ENCODE peak calls at places on chromosomes 1 and 21, in six cellular contexts. One of them, this sample, is unnamed.

GRCh38 chr1:234611799-234612351 is 1.9 kb upstream of the IRF2BP2 start:
- DNase-seq in NCI-H1092: no peak
- DNase-seq in neural crest cell: no peak
- DNase-seq in cardiac fibroblast: peak
- DNase-seq in cardiac muscle cell: no peak
- DNase-seq in stimulated activated CD8-positive, alpha-beta memory T cell treated with anti-CD3 and anti-CD28 coated beads, Interleukin-15, amount 100 ng/mL, for 1 hour: no peak
- DNase-seq in this sample: no peak

GRCh38 chr1:213326666-213327317 is 275.8 kb downstream of the RPS6KC1 start:
- DNase-seq in NCI-H1092: no peak
- DNase-seq in cardiac fibroblast: peak
- DNase-seq in cardiac muscle cell: peak
- DNase-seq in neural crest cell: no peak
- DNase-seq in stimulated activated CD8-positive, alpha-beta memory T cell treated with anti-CD3 and anti-CD28 coated beads, Interleukin-15, amount 100 ng/mL, for 1 hour: no peak
- DNase-seq in this sample: peak

GRCh38 chr1:203033287-203033686 is 7.0 kb downstream of the PPFIA4 start:
- DNase-seq in stimulated activated CD8-positive, alpha-beta memory T cell treated with anti-CD3 and anti-CD28 coated beads, Interleukin-15, amount 100 ng/mL, for 1 hour: no peak
- DNase-seq in neural crest cell: no peak
- DNase-seq in cardiac fibroblast: no peak
- DNase-seq in cardiac muscle cell: no peak
- DNase-seq in NCI-H1092: no peak
- DNase-seq in this sample: no peak

GRCh38 chr1:204941415-204942338 is 71.0 kb downstream of the NFASC start:
- DNase-seq in NCI-H1092: peak
- DNase-seq in stimulated activated CD8-positive, alpha-beta memory T cell treated with anti-CD3 and anti-CD28 coated beads, Interleukin-15, amount 100 ng/mL, for 1 hour: peak
- DNase-seq in cardiac fibroblast: peak
- DNase-seq in cardiac muscle cell: peak
- DNase-seq in neural crest cell: peak
- DNase-seq in this sample: no peak

GRCh38 chr1:82801151-82801550 is 1000.4 kb downstream of the ADGRL2 start:
- DNase-seq in cardiac muscle cell: no peak
- DNase-seq in cardiac fibroblast: no peak
- DNase-seq in neural crest cell: no peak
- DNase-seq in stimulated activated CD8-positive, alpha-beta memory T cell treated with anti-CD3 and anti-CD28 coated beads, Interleukin-15, amount 100 ng/mL, for 1 hour: no peak
- DNase-seq in NCI-H1092: no peak
- DNase-seq in this sample: no peak

GRCh38 chr21:42299324-42300044 is 15.7 kb downstream of the TFF3 start:
- DNase-seq in cardiac muscle cell: peak
- DNase-seq in NCI-H1092: no peak
- DNase-seq in cardiac fibroblast: no peak
- DNase-seq in neural crest cell: no peak
- DNase-seq in stimulated activated CD8-positive, alpha-beta memory T cell treated with anti-CD3 and anti-CD28 coated beads, Interleukin-15, amount 100 ng/mL, for 1 hour: no peak
- DNase-seq in this sample: peak

GRCh38 chr1:59295603-59296002 is 1.3 kb upstream of the FGGY start:
- DNase-seq in neural crest cell: no peak
- DNase-seq in NCI-H1092: no peak
- DNase-seq in cardiac fibroblast: no peak
- DNase-seq in cardiac muscle cell: no peak
- DNase-seq in stimulated activated CD8-positive, alpha-beta memory T cell treated with anti-CD3 and anti-CD28 coated beads, Interleukin-15, amount 100 ng/mL, for 1 hour: no peak
- DNase-seq in this sample: no peak

GRCh38 chr1:55252942-55253589 is 37.9 kb upstream of the USP24 start:
- DNase-seq in neural crest cell: no peak
- DNase-seq in cardiac fibroblast: no peak
- DNase-seq in stimulated activated CD8-positive, alpha-beta memory T cell treated with anti-CD3 and anti-CD28 coated beads, Interleukin-15, amount 100 ng/mL, for 1 hour: no peak
- DNase-seq in NCI-H1092: no peak
- DNase-seq in cardiac muscle cell: no peak
- DNase-seq in this sample: no peak

GRCh38 chr1:60847855-60848582 is 234.3 kb upstream of the NFIA start:
- DNase-seq in cardiac muscle cell: no peak
- DNase-seq in stimulated activated CD8-positive, alpha-beta memory T cell treated with anti-CD3 and anti-CD28 coated beads, Interleukin-15, amount 100 ng/mL, for 1 hour: no peak
- DNase-seq in NCI-H1092: no peak
- DNase-seq in cardiac fibroblast: no peak
- DNase-seq in neural crest cell: no peak
- DNase-seq in this sample: no peak

GRCh38 chr1:44377925-44378784 is 23.1 kb upstream of the ERI3 start:
- DNase-seq in cardiac muscle cell: peak
- DNase-seq in NCI-H1092: peak
- DNase-seq in neural crest cell: peak
- DNase-seq in stimulated activated CD8-positive, alpha-beta memory T cell treated with anti-CD3 and anti-CD28 coated beads, Interleukin-15, amount 100 ng/mL, for 1 hour: peak
- DNase-seq in cardiac fibroblast: peak
- DNase-seq in this sample: peak

GRCh38 chr21:43911015-43911934 is 46.3 kb downstream of the AGPAT3 start:
- DNase-seq in NCI-H1092: no peak
- DNase-seq in cardiac fibroblast: peak
- DNase-seq in stimulated activated CD8-positive, alpha-beta memory T cell treated with anti-CD3 and anti-CD28 coated beads, Interleukin-15, amount 100 ng/mL, for 1 hour: no peak
- DNase-seq in neural crest cell: no peak
- DNase-seq in cardiac muscle cell: peak
- DNase-seq in this sample: no peak

GRCh38 chr1:28507646-28508434 is 2.0 kb downstream of the RCC1 start:
- DNase-seq in cardiac fibroblast: no peak
- DNase-seq in NCI-H1092: no peak
- DNase-seq in neural crest cell: no peak
- DNase-seq in stimulated activated CD8-positive, alpha-beta memory T cell treated with anti-CD3 and anti-CD28 coated beads, Interleukin-15, amount 100 ng/mL, for 1 hour: no peak
- DNase-seq in cardiac muscle cell: peak
- DNase-seq in this sample: no peak

GRCh38 chr1:41322101-41322661 is 39.1 kb upstream of the FOXO6 start:
- DNase-seq in cardiac muscle cell: no peak
- DNase-seq in neural crest cell: no peak
- DNase-seq in cardiac fibroblast: no peak
- DNase-seq in stimulated activated CD8-positive, alpha-beta memory T cell treated with anti-CD3 and anti-CD28 coated beads, Interleukin-15, amount 100 ng/mL, for 1 hour: no peak
- DNase-seq in NCI-H1092: no peak
- DNase-seq in this sample: no peak

GRCh38 chr1:29282924-29283803 is 46.8 kb downstream of the PTPRU start:
- DNase-seq in cardiac fibroblast: peak
- DNase-seq in cardiac muscle cell: peak
- DNase-seq in stimulated activated CD8-positive, alpha-beta memory T cell treated with anti-CD3 and anti-CD28 coated beads, Interleukin-15, amount 100 ng/mL, for 1 hour: no peak
- DNase-seq in neural crest cell: peak
- DNase-seq in NCI-H1092: no peak
- DNase-seq in this sample: peak